ENCODE peak calls at places on chromosomes 3 and 15, in five cellular contexts. H, F, W, T and K are unnamed samples. For H3K4me1, the result is how much of the 10 kb centered on the place peaks cover.

GRCh38 chr3:157128771-157129671 is 30.9 kb downstream of the CCNL1 start:
- DNase-seq in H (no peak), W (peak), F (peak), T (no peak), K (peak)

GRCh38 chr15:58951388-58952060 is 18.0 kb upstream of the SLTM start:
- DNase-seq in H (no peak), W (no peak), T (no peak), F (peak), K (no peak)

GRCh38 chr3:171416061-171416460 is 44.1 kb downstream of the TNIK start:
- DNase-seq in H (no peak), F (peak), T (no peak), W (no peak), K (no peak)

GRCh38 chr15:51806123-51806522 is 23.3 kb upstream of the TMOD3 start:
- DNase-seq in W (no peak), T (no peak), F (no peak), H (no peak), K (no peak)

GRCh38 chr15:72197460-72198409 is at the start of gene GRAMD2A:
- DNase-seq in W (peak), H (no peak), T (no peak), F (peak), K (no peak)

GRCh38 chr15:85967553-85967952 is 112.1 kb upstream of the AGBL1 start:
- DNase-seq in T (no peak), H (no peak), F (no peak), W (no peak), K (no peak)

GRCh38 chr15:38768970-38769369 is 204.4 kb upstream of the RASGRP1 start:
- DNase-seq in F (peak), H (peak), T (peak), W (peak), K (no peak)

GRCh38 chr3:30628188-30628930 is 22.0 kb downstream of the TGFBR2 start:
- DNase-seq in F (no peak), H (no peak), T (no peak), W (no peak), K (no peak)

GRCh38 chr15:99507732-99508571 is 57.8 kb upstream of the MEF2A start:
- DNase-seq in H (peak), F (peak), W (no peak), T (peak), K (no peak)

GRCh38 chr3:197333901-197334639 is 35.7 kb upstream of the DLG1 start:
- DNase-seq in W (no peak), H (no peak), F (no peak), T (no peak), K (no peak)

GRCh38 chr3:27907929-27908328 is 185.8 kb upstream of the EOMES start:
- DNase-seq in F (no peak), H (no peak), W (no peak), T (no peak), K (no peak)

GRCh38 chr3:197021231-197021630 is 8.4 kb downstream of the MELTF start:
- DNase-seq in H (peak), F (no peak), W (no peak), T (no peak), K (no peak)

GRCh38 chr3:78724886-78725285 is 1042.9 kb downstream of the ROBO1 start:
- DNase-seq in H (no peak), W (no peak), F (no peak), T (no peak), K (no peak)

GRCh38 chr3:149781216-149781615 is 11.1 kb downstream of the ANKUB1 start:
- DNase-seq in W (no peak), H (no peak), F (no peak), T (no peak), K (no peak)

GRCh38 chr3:11651900-11652299 is 8.2 kb upstream of the VGLL4 start:
- DNase-seq in W (no peak), F (peak), H (no peak), T (no peak), K (peak)

GRCh38 chr3:186287723-186288122 is 74.3 kb downstream of the DGKG start:
- DNase-seq in T (no peak), W (no peak), F (peak), H (no peak), K (no peak)

GRCh38 chr3:37402351-37402750 is 228.0 kb upstream of the LRRFIP2 start:
- DNase-seq in H (no peak), F (peak), W (no peak), T (no peak), K (no peak)

GRCh38 chr3:20051123-20051806 is 11.0 kb downstream of the KAT2B start:
- DNase-seq in F (no peak), T (no peak), W (no peak), H (no peak), K (peak)

GRCh38 chr3:20047940-20048339 is 7.7 kb downstream of the KAT2B start:
- DNase-seq in H (no peak), F (no peak), T (no peak), W (no peak), K (no peak)

GRCh38 chr3:20046556-20046955 is 6.3 kb downstream of the KAT2B start:
- DNase-seq in F (no peak), W (no peak), H (no peak), T (no peak), K (no peak)

GRCh38 chr3:20047341-20047779 is 7.1 kb downstream of the KAT2B start:
- DNase-seq in W (no peak), H (no peak), T (no peak), F (no peak), K (no peak)

GRCh38 chr3:20049275-20049674 is 9.0 kb downstream of the KAT2B start:
- DNase-seq in F (no peak), T (no peak), W (no peak), H (no peak), K (no peak)
- H3K4me1 ChIP-seq in F (under half), T (under half), W (under half), H (under half), K (half or more)

GRCh38 chr3:4721511-4721911 is 228.4 kb downstream of the ITPR1 start:
- DNase-seq in H (no peak), T (no peak), F (peak), W (no peak), K (no peak)
- H3K4me1 ChIP-seq in H (under half), T (half or more), F (under half), W (under half), K (under half)

GRCh38 chr15:22224241-22224671 is 143.9 kb downstream of the OR4M2 start:
- DNase-seq in W (no peak), T (no peak), F (no peak), H (no peak), K (no peak)

GRCh38 chr15:22229971-22230815 is 149.9 kb downstream of the OR4M2 start:
- DNase-seq in H (no peak), F (no peak), T (no peak), W (no peak), K (no peak)

GRCh38 chr15:22227961-22228762 is 147.8 kb downstream of the OR4M2 start:
- DNase-seq in T (no peak), F (no peak), H (no peak), W (no peak), K (no peak)

GRCh38 chr15:22227411-22227810 is 147.1 kb downstream of the OR4M2 start:
- DNase-seq in H (no peak), F (no peak), W (no peak), T (no peak), K (no peak)

DNA sequence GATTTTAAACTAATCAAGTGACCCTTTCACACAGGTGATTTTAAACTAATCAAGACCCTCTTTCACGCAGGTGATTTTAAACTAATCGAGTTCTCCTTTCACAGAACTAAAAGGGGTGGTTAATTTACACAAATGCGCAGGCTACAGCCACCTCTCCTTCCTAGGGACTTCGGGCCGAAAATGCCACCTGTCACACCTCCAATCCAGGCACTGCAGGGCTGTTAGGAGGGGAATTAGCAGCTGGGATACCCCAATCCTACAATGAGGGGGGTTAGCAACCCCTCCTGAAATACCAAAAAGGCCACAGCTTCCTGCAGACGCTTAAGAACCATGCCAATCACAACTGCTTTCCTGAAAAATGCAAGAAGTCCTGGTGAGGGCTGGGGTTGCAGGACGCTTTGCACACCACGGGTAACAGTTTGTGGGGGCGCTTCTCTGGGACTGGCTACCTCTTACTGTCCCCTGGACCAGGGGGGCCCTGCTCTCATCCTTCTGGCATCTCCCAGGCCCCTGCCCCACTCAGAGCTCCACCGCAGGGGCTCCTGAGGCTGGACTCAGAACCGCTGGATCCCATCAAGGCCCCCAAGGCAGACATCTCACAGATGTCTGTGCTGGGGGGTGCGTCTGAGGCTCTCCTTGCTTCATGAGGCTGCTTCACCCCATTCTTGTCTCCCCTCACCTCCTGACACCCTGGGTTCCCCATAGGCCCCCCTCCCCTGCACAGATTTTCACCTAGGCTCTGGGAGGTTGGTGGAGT is 145.9 kb downstream of the OR4M2 start:
- DNase-seq in W (no peak), H (no peak), T (no peak), F (no peak), K (no peak)
- H3K4me1 ChIP-seq in W (under half), H (under half), T (under half), F (under half), K (under half)

GRCh38 chr15:70505411-70505919 is 257.9 kb downstream of the UACA start:
- DNase-seq in W (no peak), T (no peak), F (peak), H (no peak), K (no peak)

GRCh38 chr15:70503798-70504304 is 259.5 kb downstream of the UACA start:
- DNase-seq in H (no peak), W (no peak), F (no peak), T (no peak), K (no peak)

GRCh38 chr15:70504305-70504951 is 258.9 kb downstream of the UACA start:
- DNase-seq in H (peak), W (peak), F (peak), T (peak), K (no peak)

GRCh38 chr15:70505971-70506887 is 257.1 kb downstream of the UACA start:
- DNase-seq in H (no peak), W (no peak), T (no peak), F (no peak), K (no peak)

GRCh38 chr15:70504988-70505387 is 258.4 kb downstream of the UACA start:
- DNase-seq in T (no peak), W (no peak), H (no peak), F (no peak), K (no peak)
- H3K4me1 ChIP-seq in T (under half), W (under half), H (under half), F (under half), K (half or more)

GRCh38 chr3:124597979-124598378 is 132.3 kb upstream of the UMPS start:
- DNase-seq in F (no peak), W (no peak), H (no peak), T (no peak), K (no peak)

GRCh38 chr3:124594581-124594980 is 135.7 kb upstream of the UMPS start:
- DNase-seq in H (no peak), T (no peak), F (no peak), W (no peak), K (no peak)

GRCh38 chr3:124599147-124599765 is 131.0 kb upstream of the UMPS start:
- DNase-seq in F (no peak), T (no peak), H (no peak), W (no peak), K (no peak)

GRCh38 chr3:124599779-124600693 is 130.2 kb upstream of the UMPS start:
- DNase-seq in W (peak), F (no peak), H (no peak), T (no peak), K (no peak)

DNA sequence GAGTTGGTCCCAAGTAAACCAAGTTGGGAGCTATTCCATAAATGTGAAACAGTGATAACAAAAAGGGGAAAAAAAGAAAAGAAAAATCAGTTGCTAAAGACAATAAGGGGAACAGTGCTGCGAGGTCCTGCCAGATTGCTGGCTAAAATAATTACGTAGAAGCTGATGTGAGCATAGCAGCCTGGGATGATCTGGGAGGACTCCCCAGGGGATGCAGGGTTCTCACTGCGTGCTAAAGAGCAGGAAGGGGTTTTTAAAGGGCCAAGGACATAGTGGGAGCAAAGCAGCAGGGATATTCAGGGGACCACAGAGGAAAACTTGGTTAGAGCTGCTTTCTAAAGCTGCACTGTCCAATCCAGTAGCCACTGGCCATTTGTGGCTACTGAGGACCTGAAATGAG is 133.0 kb upstream of the UMPS start:
- DNase-seq in W (no peak), H (no peak), T (no peak), F (no peak), K (no peak)
- H3K4me1 ChIP-seq in W (under half), H (under half), T (under half), F (under half), K (under half)

GRCh38 chr3:72964633-72965032 is 32.0 kb upstream of the PPP4R2 start:
- DNase-seq in H (no peak), W (no peak), T (no peak), F (no peak), K (no peak)
- H3K4me1 ChIP-seq in H (under half), W (under half), T (under half), F (under half), K (under half)

DNA sequence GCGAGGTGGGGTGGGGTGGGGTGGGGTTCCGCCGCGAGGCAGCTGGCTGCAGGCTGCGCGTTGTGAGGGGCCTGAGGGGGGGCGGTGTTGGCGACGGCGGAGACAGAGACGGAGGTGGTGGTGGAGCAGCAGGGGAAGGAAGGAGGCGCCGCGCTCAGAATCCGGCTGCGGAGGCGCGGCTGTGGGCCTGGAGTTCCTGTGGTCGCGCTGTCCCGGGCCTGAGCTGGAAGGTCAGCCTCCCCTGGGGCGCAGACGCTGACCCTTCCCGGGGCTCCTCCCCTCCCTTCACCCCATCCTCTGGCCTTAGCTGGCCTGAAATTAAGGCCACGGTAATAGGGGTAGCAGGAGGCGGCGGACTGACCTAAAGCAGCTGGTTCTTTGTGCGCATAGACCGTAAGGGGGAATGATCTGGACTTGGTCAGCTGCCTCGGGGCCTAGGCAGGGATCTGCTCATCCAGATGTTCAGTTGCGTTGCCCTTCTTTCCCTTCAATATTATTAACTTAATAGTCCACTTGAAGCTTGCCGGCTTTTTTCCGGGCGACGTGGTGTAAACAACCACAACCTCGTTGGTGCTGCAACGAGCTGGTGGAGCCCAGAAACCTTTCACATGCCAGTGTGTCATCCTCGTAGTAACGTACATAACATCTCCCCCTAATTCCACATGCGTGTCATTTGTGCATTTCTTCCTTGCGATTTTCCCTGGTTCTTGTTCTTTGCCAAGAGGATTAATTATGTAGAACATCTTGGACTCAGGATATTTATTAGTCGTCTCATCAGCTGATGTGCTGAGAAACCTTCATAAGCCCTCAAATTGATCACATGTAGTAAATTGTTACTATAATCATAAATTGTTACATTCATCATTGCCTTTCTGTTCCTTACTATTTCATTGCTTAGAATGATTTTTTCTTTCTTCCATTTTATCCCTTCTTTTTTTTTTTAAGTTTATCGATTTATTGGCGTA is 626 bp downstream of the SEC62 start:
- DNase-seq in F (peak), T (peak), W (peak), H (peak), K (peak)
- H3K4me1 ChIP-seq in F (under half), T (under half), W (under half), H (under half), K (half or more)

DNA sequence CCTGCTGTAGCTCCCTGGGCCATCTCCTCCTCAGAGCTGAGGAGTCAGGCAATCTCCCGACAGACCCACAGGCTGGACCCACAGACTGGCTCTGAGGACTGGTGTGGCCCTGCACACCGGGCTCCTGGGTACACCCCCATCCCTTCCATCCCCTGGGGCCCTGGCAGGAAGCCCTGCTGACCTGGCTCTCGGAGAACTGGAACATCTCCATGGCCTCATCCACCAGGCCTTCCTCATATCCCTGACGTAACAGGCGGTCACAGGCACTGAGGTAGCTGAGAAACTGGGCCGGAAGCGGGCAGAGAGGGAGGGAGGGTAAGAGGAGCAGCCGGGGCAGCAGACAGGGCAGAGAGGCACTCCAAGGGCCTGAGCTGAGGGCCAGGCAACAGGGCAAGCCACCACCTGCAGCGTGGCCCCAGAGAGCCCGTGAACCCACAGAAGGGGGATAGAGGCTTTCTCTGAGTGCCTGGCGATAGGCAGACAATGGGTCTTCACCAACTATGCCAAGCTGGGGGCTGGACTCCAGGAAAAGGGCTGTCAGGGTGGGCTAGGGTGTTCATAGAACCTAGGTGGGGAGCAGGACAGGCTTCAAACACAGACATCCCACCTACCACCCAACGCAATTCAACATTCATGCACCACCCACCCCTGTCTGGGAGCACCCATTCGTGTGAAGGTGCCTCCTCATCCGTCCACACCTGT is 17.9 kb downstream of the KBTBD13 start:
- DNase-seq in T (no peak), H (peak), W (no peak), F (no peak), K (no peak)
- H3K4me1 ChIP-seq in T (half or more), H (under half), W (under half), F (under half), K (under half)

GRCh38 chr3:45878124-45878523 is 8.2 kb upstream of the CCR9 start:
- DNase-seq in T (no peak), H (no peak), W (no peak), F (no peak), K (no peak)
- H3K4me1 ChIP-seq in T (under half), H (under half), W (under half), F (under half), K (under half)

GRCh38 chr15:74319138-74319460 is 48.3 kb downstream of the CYP11A1 start:
- DNase-seq in W (no peak), F (no peak), H (no peak), T (no peak), K (no peak)
- H3K4me1 ChIP-seq in W (under half), F (under half), H (under half), T (half or more), K (under half)